ENCODE peak calls at places on chromosomes 4 and X, in seven cellular contexts. C is lung microvascular endothelial cell; V is memory B cell; J is CD4-positive, alpha-beta memory T cell; I is globus pallidus; P is CD8-positive, alpha-beta T cell; L is activated CD8-positive, alpha-beta T cell treated with anti-CD3 and anti-CD28 coated beads for 36 hours. D is an unnamed sample.

GRCh38 chrX:3286196-3286920 is 60.1 kb downstream of the MXRA5 start:
- DNase-seq in V (no peak), L (no peak), C (no peak), I (no peak), J (no peak), P (no peak), D (no peak)

GRCh38 chrX:10939384-10939783 is 171.7 kb upstream of the HCCS start:
- DNase-seq in L (no peak), C (no peak), V (no peak), J (no peak), I (no peak), P (no peak), D (no peak)

GRCh38 chr4:159764343-159764952 is 661.6 kb downstream of the RAPGEF2 start:
- DNase-seq in L (peak; percentile 6), C (peak; percentile 51), P (no peak), I (peak; percentile 72), V (no peak), J (no peak), D (peak; percentile 9)

GRCh38 chr4:128846063-128846462 is 36.6 kb downstream of the JADE1 start:
- DNase-seq in P (no peak), J (no peak), I (no peak), L (no peak), V (no peak), C (no peak), D (no peak)

GRCh38 chr4:108940086-108941033 is 177.5 kb upstream of the ETNPPL start:
- DNase-seq in L (no peak), C (no peak), P (no peak), V (no peak), I (no peak), J (no peak), D (peak; percentile 20)

GRCh38 chr4:127668770-127669169 is 36.0 kb downstream of the INTU start:
- DNase-seq in L (no peak), I (no peak), P (no peak), C (no peak), V (no peak), J (no peak), D (no peak)

GRCh38 chr4:8391972-8392371 is 48.6 kb downstream of the ACOX3 start:
- DNase-seq in C (peak; percentile 95), V (no peak), J (no peak), P (no peak), I (peak; percentile 83), L (peak; percentile 29), D (no peak)

GRCh38 chrX:123822965-123823364 is 36.9 kb upstream of the XIAP start:
- DNase-seq in P (no peak), V (no peak), J (no peak), C (no peak), L (no peak), I (no peak), D (no peak)

GRCh38 chr4:126850286-126850685 is 782.5 kb upstream of the INTU start:
- DNase-seq in P (no peak), I (no peak), V (no peak), L (no peak), C (no peak), J (no peak), D (no peak)

GRCh38 chr4:108762559-108763225 is at the start of gene ETNPPL:
- DNase-seq in P (peak; percentile 28), L (peak; percentile 51), I (peak; percentile 46), J (peak; percentile 21), C (peak; percentile 5), V (no peak), D (peak; percentile 30)

GRCh38 chr4:608236-608635 is 17.1 kb upstream of the PDE6B start:
- DNase-seq in L (no peak), V (no peak), I (no peak), P (no peak), C (no peak), J (no peak), D (no peak)

GRCh38 chr4:151266542-151266941 is 10.4 kb upstream of the PRSS48 start:
- DNase-seq in L (no peak), P (no peak), V (no peak), J (no peak), C (no peak), I (no peak), D (no peak)

GRCh38 chrX:55731826-55732225 is 14.3 kb downstream of the RRAGB start:
- DNase-seq in V (no peak), I (no peak), C (no peak), J (no peak), P (no peak), L (no peak), D (no peak)

GRCh38 chrX:68831405-68832100 is 2.7 kb downstream of the EFNB1 start:
- DNase-seq in L (no peak), C (no peak), I (no peak), J (no peak), V (no peak), P (no peak), D (no peak)

GRCh38 chr4:105536601-105537000 is 15.8 kb upstream of the ARHGEF38 start:
- DNase-seq in P (no peak), L (no peak), I (no peak), V (no peak), J (no peak), C (no peak), D (no peak)

GRCh38 chrX:136147320-136147901 is at the start of gene FHL1:
- DNase-seq in L (peak; percentile 55), I (peak; percentile 47), C (peak; percentile 74), V (peak; percentile 0), P (peak; percentile 43), J (peak; percentile 58), D (no peak)

GRCh38 chr4:133136833-133137232 is 12.3 kb upstream of the PCDH10 start:
- DNase-seq in L (no peak), I (no peak), P (no peak), V (no peak), C (no peak), J (no peak), D (no peak)

GRCh38 chr4:38980903-38981676 is 51.1 kb downstream of the TMEM156 start:
- DNase-seq in I (no peak), P (no peak), L (peak; percentile 37), C (no peak), J (no peak), V (no peak), D (no peak)

GRCh38 chrX:47321386-47321785 is 49.0 kb upstream of the ZNF157 start:
- DNase-seq in J (no peak), L (no peak), C (peak; percentile 55), V (no peak), P (no peak), I (peak; percentile 73), D (peak; percentile 64)

GRCh38 chrX:2370436-2370835 is 130.3 kb downstream of the DHRSX start:
- DNase-seq in L (no peak), P (no peak), V (no peak), I (no peak), C (no peak), J (no peak), D (no peak)

GRCh38 chrX:19735244-19735643 is 152.2 kb downstream of the SH3KBP1 start:
- DNase-seq in C (no peak), J (no peak), V (no peak), I (no peak), P (no peak), L (no peak), D (no peak)